ENCODE peak calls at places on chromosomes 4 and X, in nine cellular contexts. A is stimulated activated CD4-positive, alpha-beta T cell treated with anti-CD3 and anti-CD28 coated beads, Interleukin-1b, Interleukin-23, amount 100 ng/mL, for 24 hours; H is RKO; U is small intestine; Z is amygdala; E is SK-N-DZ; C is NCI-H2029; Q is AG08396; N is fibroblast of the conjunctiva. P is an unnamed sample.

GRCh38 chrX:150761176-150761818 is 68.1 kb downstream of the MTMR1 start:
- DNase-seq in A (no peak), H (no peak), U (no peak), Z (no peak), E (no peak), C (no peak), Q (no peak), N (no peak), P (no peak)

GRCh38 chr4:71262161-71262560 is 76.7 kb upstream of the SLC4A4 start:
- DNase-seq in A (no peak), H (no peak), U (no peak), Z (no peak), E (no peak), C (no peak), Q (no peak), N (no peak), P (no peak)

GRCh38 chr4:6097581-6097980 is 79.3 kb upstream of the C4orf50 start:
- DNase-seq in A (no peak), H (no peak), U (no peak), Z (no peak), E (no peak), C (no peak), Q (no peak), N (no peak), P (no peak)

GRCh38 chrX:22060451-22060940 is 28.4 kb downstream of the PHEX start:
- DNase-seq in A (no peak), H (no peak), U (peak; percentile 27), Z (no peak), E (no peak), C (no peak), Q (no peak), N (no peak), P (no peak)

GRCh38 chrX:44872319-44872816 is 620 bp upstream of the KDM6A start:
- DNase-seq in A (no peak), H (no peak), U (peak; percentile 49), Z (no peak), E (no peak), C (no peak), Q (peak; percentile 69), N (no peak), P (no peak)

GRCh38 chr4:11160288-11160687 is 268.4 kb downstream of the HS3ST1 start:
- DNase-seq in A (no peak), H (no peak), U (no peak), Z (no peak), E (no peak), C (no peak), Q (no peak), N (no peak), P (no peak)

GRCh38 chrX:23993012-23993633 is 33.9 kb downstream of the KLHL15 start:
- DNase-seq in A (no peak), H (no peak), U (no peak), Z (no peak), E (no peak), C (no peak), Q (no peak), N (no peak), P (no peak)

GRCh38 chrX:42176790-42177189 is 253.4 kb upstream of the CASK start:
- DNase-seq in A (no peak), H (no peak), U (no peak), Z (no peak), E (peak; percentile 1), C (no peak), Q (no peak), N (no peak), P (no peak)

GRCh38 chr4:1470816-1471442 is 64.7 kb upstream of the NKX1-1 start:
- DNase-seq in A (no peak), H (no peak), U (no peak), Z (no peak), E (no peak), C (no peak), Q (no peak), N (no peak), P (no peak)

GRCh38 chr4:56247646-56248045 is 139.6 kb downstream of the AASDH start:
- DNase-seq in A (no peak), H (no peak), U (peak; percentile 68), Z (no peak), E (no peak), C (no peak), Q (no peak), N (no peak), P (no peak)

GRCh38 chr4:100736651-100737450 is 219.0 kb upstream of the EMCN start:
- DNase-seq in A (no peak), H (peak; percentile 38), U (peak; percentile 14), Z (no peak), E (no peak), C (no peak), Q (peak; percentile 21), N (peak; percentile 76), P (no peak)

GRCh38 chr4:8770518-8771257 is 101.0 kb downstream of the HMX1 start:
- DNase-seq in A (no peak), H (no peak), U (no peak), Z (no peak), E (no peak), C (no peak), Q (no peak), N (no peak), P (no peak)

GRCh38 chr4:150115851-150116250 is 37.6 kb downstream of the DCLK2 start:
- DNase-seq in A (no peak), H (no peak), U (no peak), Z (no peak), E (no peak), C (no peak), Q (no peak), N (no peak), P (no peak)

GRCh38 chr4:148923881-148924280 is 481.7 kb upstream of the NR3C2 start:
- DNase-seq in A (no peak), H (no peak), U (peak; percentile 69), Z (no peak), E (no peak), C (no peak), Q (no peak), N (no peak), P (no peak)

GRCh38 chrX:105745863-105746262 is 76.5 kb upstream of the NRK start:
- DNase-seq in A (no peak), H (no peak), U (no peak), Z (no peak), E (no peak), C (no peak), Q (no peak), N (no peak), P (no peak)

GRCh38 chr4:141229408-141230101 is 8.9 kb downstream of the ZNF330 start:
- DNase-seq in A (no peak), H (no peak), U (no peak), Z (no peak), E (no peak), C (no peak), Q (no peak), N (no peak), P (no peak)

GRCh38 chr4:13535708-13536361 is 8.5 kb downstream of the NKX3-2 start:
- DNase-seq in A (no peak), H (no peak), U (no peak), Z (no peak), E (no peak), C (no peak), Q (peak; percentile 5), N (no peak), P (no peak)

GRCh38 chr4:76306882-76307669 is 543 bp downstream of the STBD1 start:
- DNase-seq in A (no peak), H (peak; percentile 63), U (peak; percentile 71), Z (peak; percentile 5), E (peak; percentile 7), C (no peak), Q (peak; percentile 81), N (peak; percentile 16), P (no peak)

GRCh38 chrX:68932611-68933010 is 103.8 kb downstream of the EFNB1 start:
- DNase-seq in A (no peak), H (no peak), U (peak; percentile 48), Z (no peak), E (no peak), C (no peak), Q (no peak), N (no peak), P (no peak)

GRCh38 chrX:145821291-145821897 is 3.8 kb downstream of the SLITRK2 start:
- DNase-seq in A (no peak), H (no peak), U (no peak), Z (peak; percentile 69), E (peak; percentile 19), C (no peak), Q (peak; percentile 29), N (no peak), P (no peak)

GRCh38 chr4:101162990-101163380 is 184.3 kb downstream of the PPP3CA start:
- DNase-seq in A (no peak), H (no peak), U (no peak), Z (no peak), E (no peak), C (no peak), Q (no peak), N (no peak), P (no peak)

GRCh38 chrX:151176351-151176750 is at the start of gene GPR50:
- DNase-seq in A (no peak), H (no peak), U (no peak), Z (no peak), E (no peak), C (peak; percentile 85), Q (no peak), N (no peak), P (no peak)

GRCh38 chr4:150078041-150078995 is at the start of gene DCLK2:
- DNase-seq in A (no peak), H (peak; percentile 75), U (peak; percentile 21), Z (peak; percentile 51), E (peak; percentile 74), C (peak; percentile 54), Q (peak; percentile 93), N (peak; percentile 80), P (peak; percentile 40)

GRCh38 chr4:89664521-89664920 is 172.4 kb downstream of the SNCA start:
- DNase-seq in A (no peak), H (no peak), U (no peak), Z (no peak), E (no peak), C (no peak), Q (no peak), N (no peak), P (no peak)

GRCh38 chrX:65596270-65596669 is 61.7 kb upstream of the LAS1L start:
- DNase-seq in A (no peak), H (peak; percentile 7), U (peak; percentile 45), Z (no peak), E (no peak), C (no peak), Q (no peak), N (peak; percentile 28), P (no peak)

GRCh38 chrX:136310411-136310810 is 9.6 kb downstream of the ADGRG4 start:
- DNase-seq in A (no peak), H (peak; percentile 55), U (no peak), Z (no peak), E (no peak), C (no peak), Q (no peak), N (no peak), P (no peak)

GRCh38 chr4:145679520-145679919 is 426 bp upstream of the C4orf51 start:
- DNase-seq in A (no peak), H (peak; percentile 61), U (peak; percentile 43), Z (no peak), E (no peak), C (peak; percentile 79), Q (peak; percentile 82), N (peak; percentile 84), P (peak; percentile 56)

GRCh38 chrX:132505116-132505515 is 16.3 kb upstream of the MBNL3 start:
- DNase-seq in A (no peak), H (no peak), U (peak; percentile 71), Z (no peak), E (no peak), C (no peak), Q (no peak), N (peak; percentile 31), P (no peak)